ENCODE peak calls at places on chromosomes 12 and 14, in five cellular contexts. V is HepG2, K is H1, X is K562, E is GM12878. M is an unnamed sample.
A peak's percentile ranks its signal among the peaks of the same experiment; 100 is the strongest.

GRCh38 chr12:87469295-87469694 is 559.9 kb downstream of the C12orf50 start:
- DNase-seq in V (no peak), K (no peak), X (no peak), E (no peak), M (no peak)

GRCh38 chr12:109715310-109716091 is 1.9 kb downstream of the FAM222A start:
- DNase-seq in V (no peak), K (no peak), X (peak; percentile 61), E (no peak), M (peak; percentile 51)

GRCh38 chr14:73720636-73721035 is 6.5 kb upstream of the PNMA1 start:
- DNase-seq in V (no peak), K (no peak), X (no peak), E (no peak), M (no peak)

GRCh38 chr12:46342562-46343033 is 30.0 kb downstream of the SLC38A2 start:
- DNase-seq in V (peak; percentile 64), K (no peak), X (no peak), E (no peak), M (peak; percentile 76)

GRCh38 chr12:121050725-121051124 is 11.7 kb upstream of the OASL start:
- DNase-seq in V (no peak), K (no peak), X (no peak), E (no peak), M (no peak)

GRCh38 chr12:94445662-94446061 is 14.0 kb downstream of the CEP83 start:
- DNase-seq in V (no peak), K (no peak), X (no peak), E (no peak), M (no peak)

GRCh38 chr12:15928345-15928744 is 17.2 kb downstream of the DERA start:
- DNase-seq in V (peak; percentile 24), K (no peak), X (no peak), E (peak; percentile 11), M (no peak)

GRCh38 chr14:97179573-97179972 is 382.4 kb downstream of the VRK1 start:
- DNase-seq in V (no peak), K (no peak), X (no peak), E (no peak), M (no peak)

GRCh38 chr12:56158926-56159461 is 835 bp downstream of the MYL6 start:
- DNase-seq in V (peak; percentile 70), K (no peak), X (no peak), E (no peak), M (peak; percentile 83)

GRCh38 chr12:64577046-64577445 is 33.2 kb upstream of the RASSF3 start:
- DNase-seq in V (no peak), K (no peak), X (no peak), E (no peak), M (no peak)

GRCh38 chr12:40745386-40745785 is 53.1 kb downstream of the CNTN1 start:
- DNase-seq in V (no peak), K (no peak), X (no peak), E (no peak), M (peak; percentile 67)

GRCh38 chr12:48004039-48004940 is at the start of gene COL2A1:
- DNase-seq in V (no peak), K (no peak), X (no peak), E (no peak), M (peak; percentile 81)

GRCh38 chr12:75692883-75693282 is 181.5 kb upstream of the KRR1 start:
- DNase-seq in V (no peak), K (no peak), X (no peak), E (no peak), M (no peak)

GRCh38 chr12:127489055-127489454 is 777.9 kb upstream of the TMEM132C start:
- DNase-seq in V (peak; percentile 58), K (no peak), X (no peak), E (no peak), M (no peak)

GRCh38 chr12:633731-634130 is 29.5 kb downstream of the NINJ2 start:
- DNase-seq in V (peak; percentile 48), K (no peak), X (no peak), E (no peak), M (no peak)

GRCh38 chr12:52390739-52391617 is 5.5 kb upstream of the KRT84 start:
- DNase-seq in V (peak; percentile 10), K (no peak), X (peak; percentile 17), E (no peak), M (peak; percentile 73)

GRCh38 chr14:51653855-51654548 is 2.3 kb downstream of the FRMD6 start:
- DNase-seq in V (no peak), K (no peak), X (no peak), E (no peak), M (no peak)

GRCh38 chr12:118120579-118121363 is 15.2 kb upstream of the PEBP1 start:
- DNase-seq in V (peak; percentile 91), K (peak; percentile 77), X (peak; percentile 90), E (no peak), M (peak; percentile 95)

GRCh38 chr14:101070540-101071492 is 167.3 kb upstream of the RTL1 start:
- DNase-seq in V (no peak), K (no peak), X (no peak), E (no peak), M (no peak)

GRCh38 chr12:74235342-74235741 is 302.3 kb upstream of the ATXN7L3B start:
- DNase-seq in V (no peak), K (no peak), X (no peak), E (no peak), M (no peak)

GRCh38 chr14:102929349-102930137 is 7.1 kb downstream of the AMN start:
- DNase-seq in V (no peak), K (no peak), X (no peak), E (no peak), M (no peak)

GRCh38 chr12:121917950-121918678 is at the start of gene CFAP251:
- DNase-seq in V (no peak), K (peak; percentile 88), X (peak; percentile 26), E (peak; percentile 50), M (peak; percentile 98)

GRCh38 chr14:73463411-73463810 is 5.1 kb upstream of the NUMB start:
- DNase-seq in V (peak; percentile 56), K (no peak), X (no peak), E (no peak), M (no peak)

GRCh38 chr12:78315018-78315417 is 484.3 kb downstream of the NAV3 start:
- DNase-seq in V (no peak), K (no peak), X (no peak), E (no peak), M (no peak)

GRCh38 chr12:41683023-41683422 is 461.7 kb downstream of the GXYLT1 start:
- DNase-seq in V (no peak), K (no peak), X (no peak), E (no peak), M (no peak)

GRCh38 chr14:75748340-75748739 is 87.3 kb downstream of the TTLL5 start:
- DNase-seq in V (no peak), K (no peak), X (no peak), E (no peak), M (no peak)

GRCh38 chr12:62720661-62721330 is 214.2 kb downstream of the PPM1H start:
- DNase-seq in V (no peak), K (no peak), X (no peak), E (no peak), M (no peak)

GRCh38 chr12:51755251-51755650 is 93.3 kb downstream of the FIGNL2 start:
- DNase-seq in V (no peak), K (no peak), X (no peak), E (no peak), M (no peak)

DNA sequence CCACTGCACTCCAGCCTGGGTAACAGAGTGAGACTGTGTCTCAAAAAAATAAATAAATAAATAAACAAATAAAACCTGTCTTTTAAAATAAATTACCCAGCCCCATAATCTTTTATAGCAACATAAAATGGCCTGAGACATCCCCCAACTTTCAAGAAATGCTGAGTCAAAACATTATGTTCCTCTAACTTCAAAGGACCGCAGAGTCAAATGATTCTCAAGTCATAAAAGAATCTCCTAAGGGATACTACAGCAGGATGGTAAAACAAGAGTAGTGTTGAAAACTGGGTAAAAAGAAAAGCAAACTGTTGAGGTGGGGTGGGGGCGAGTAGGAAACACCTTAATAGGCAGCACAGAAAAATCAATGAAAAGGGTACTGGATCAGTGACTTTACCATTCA is 9.5 kb downstream of the BLTP3B start:
- DNase-seq in V (no peak), K (no peak), X (no peak), E (no peak), M (no peak)
- H3K4me2 ChIP-seq in V (no peak overlapping the region), K (no peak overlapping the region), X (no peak overlapping the region), E (no peak overlapping the region), M (no peak overlapping the region)

DNA sequence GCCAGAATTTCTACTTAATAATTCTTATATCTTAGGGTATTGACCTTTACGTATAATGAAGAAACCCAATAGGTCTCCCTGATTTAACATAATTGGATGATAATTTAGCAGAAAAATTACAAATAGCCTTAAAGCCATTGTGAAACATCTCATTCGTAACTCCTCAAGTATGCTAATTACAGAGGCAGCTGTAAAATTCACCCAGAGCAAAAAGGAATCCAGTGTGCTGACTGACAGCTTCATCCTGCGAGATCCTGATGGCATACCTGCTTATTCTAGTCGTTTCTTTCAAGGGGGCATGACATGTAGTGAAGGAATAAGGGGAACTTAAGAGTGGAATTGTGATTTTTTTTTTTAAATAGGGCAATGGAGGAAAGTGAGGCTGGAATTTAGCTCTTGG is 291.5 kb downstream of the FUT8 start:
- DNase-seq in V (no peak), K (no peak), X (no peak), E (no peak), M (peak; percentile 21)
- TF ChIP-seq CREB1 in V (no peak), K (no peak), X (no peak), E (no peak), M (no peak)

GRCh38 chr12:117045175-117045997 is 53.8 kb downstream of the TESC start:
- DNase-seq in V (peak; percentile 92), K (no peak), X (no peak), E (no peak), M (no peak)
- H3K4me2 ChIP-seq in V (peak overlapping the region; percentile 84), K (no peak overlapping the region), X (peak overlapping the region; percentile 6), E (no peak overlapping the region), M (no peak overlapping the region)

GRCh38 chr14:57498659-57499058 is 5.0 kb upstream of the CCDC198 start:
- DNase-seq in V (no peak), K (no peak), X (no peak), E (no peak), M (no peak)

GRCh38 chr14:57498035-57498434 is 4.4 kb upstream of the CCDC198 start:
- DNase-seq in V (no peak), K (no peak), X (no peak), E (no peak), M (no peak)

GRCh38 chr14:57501039-57501557 is 7.4 kb upstream of the CCDC198 start:
- DNase-seq in V (no peak), K (no peak), X (no peak), E (no peak), M (no peak)

DNA sequence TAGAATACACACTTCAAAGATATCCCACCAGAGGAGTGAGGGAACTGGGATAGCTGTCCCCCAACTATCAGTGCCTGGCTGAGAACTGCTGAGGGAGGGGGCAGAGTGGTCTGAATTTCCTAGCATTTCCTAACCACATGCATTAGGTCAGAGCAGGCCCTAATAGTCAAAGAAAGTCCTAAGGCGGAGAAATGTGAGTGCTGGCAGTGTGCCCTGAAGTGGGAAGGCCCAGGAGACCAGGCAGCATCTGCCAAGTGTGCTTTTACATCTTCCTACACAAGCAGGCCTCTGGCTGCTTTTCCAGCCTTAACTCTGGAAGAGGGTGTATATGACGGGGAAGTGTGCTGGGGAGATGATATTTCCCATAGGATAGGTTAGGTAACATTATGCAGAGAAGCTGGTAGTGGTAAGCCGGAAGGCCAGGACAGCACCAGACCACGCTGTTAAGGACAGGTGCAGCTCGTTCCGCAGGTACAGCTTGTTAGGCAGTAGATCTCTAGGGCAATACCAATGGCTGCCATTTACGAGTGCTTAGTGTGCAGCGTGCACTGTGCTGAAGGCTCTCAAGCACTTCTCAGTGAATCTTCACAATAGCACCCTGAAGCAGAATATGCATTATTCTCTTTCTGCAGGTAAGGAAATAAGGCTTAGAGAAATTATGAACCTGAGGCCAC is 9.1 kb upstream of the CCDC198 start:
- DNase-seq in V (no peak), K (no peak), X (no peak), E (no peak), M (no peak)
- TF ChIP-seq CREB1 in V (no peak), K (no peak), X (no peak), E (no peak), M (no peak)

M was measured in GM23338.